ENCODE peak calls at places on chromosome 10, in ten cellular contexts. One of them, this sample, is unnamed.

GRCh38 chr10:99612167-99612831 is 7.9 kb downstream of the SLC25A28 start:
- DNase-seq in hepatocyte: peak; percentile 71
- DNase-seq in CD8-positive, alpha-beta memory T cell: peak; percentile 5
- DNase-seq in uterus: peak; percentile 26
- DNase-seq in midbrain: peak; percentile 70
- DNase-seq in DMS153: peak; percentile 18
- DNase-seq in GM20000: peak; percentile 70
- DNase-seq in B cell: peak; percentile 52
- DNase-seq in GM13977: peak; percentile 69
- DNase-seq in pons: peak; percentile 66
- DNase-seq in this sample: peak; percentile 77

GRCh38 chr10:117569610-117570395 is 27.3 kb downstream of the EMX2 start:
- DNase-seq in hepatocyte: no peak
- DNase-seq in CD8-positive, alpha-beta memory T cell: no peak
- DNase-seq in uterus: no peak
- DNase-seq in midbrain: no peak
- DNase-seq in DMS153: no peak
- DNase-seq in GM20000: no peak
- DNase-seq in B cell: no peak
- DNase-seq in GM13977: no peak
- DNase-seq in pons: no peak
- DNase-seq in this sample: no peak

GRCh38 chr10:104608076-104608828 is 32.8 kb upstream of the SORCS3 start:
- DNase-seq in hepatocyte: no peak
- DNase-seq in CD8-positive, alpha-beta memory T cell: no peak
- DNase-seq in uterus: no peak
- DNase-seq in midbrain: no peak
- DNase-seq in DMS153: no peak
- DNase-seq in GM20000: no peak
- DNase-seq in B cell: no peak
- DNase-seq in GM13977: no peak
- DNase-seq in pons: no peak
- DNase-seq in this sample: no peak

GRCh38 chr10:92894081-92894480 is 45.8 kb downstream of the EXOC6 start:
- DNase-seq in hepatocyte: no peak
- DNase-seq in CD8-positive, alpha-beta memory T cell: no peak
- DNase-seq in uterus: no peak
- DNase-seq in midbrain: no peak
- DNase-seq in DMS153: no peak
- DNase-seq in GM20000: no peak
- DNase-seq in B cell: no peak
- DNase-seq in GM13977: no peak
- DNase-seq in pons: no peak
- DNase-seq in this sample: no peak

GRCh38 chr10:67785098-67785497 is 52.9 kb downstream of the DNAJC12 start:
- DNase-seq in hepatocyte: no peak
- DNase-seq in CD8-positive, alpha-beta memory T cell: no peak
- DNase-seq in uterus: no peak
- DNase-seq in midbrain: no peak
- DNase-seq in DMS153: peak; percentile 64
- DNase-seq in GM20000: no peak
- DNase-seq in B cell: no peak
- DNase-seq in GM13977: no peak
- DNase-seq in pons: no peak
- DNase-seq in this sample: no peak

GRCh38 chr10:100864981-100865380 is 47.8 kb upstream of the SLF2 start:
- DNase-seq in hepatocyte: no peak
- DNase-seq in CD8-positive, alpha-beta memory T cell: no peak
- DNase-seq in uterus: no peak
- DNase-seq in midbrain: no peak
- DNase-seq in DMS153: no peak
- DNase-seq in GM20000: no peak
- DNase-seq in B cell: no peak
- DNase-seq in GM13977: no peak
- DNase-seq in pons: no peak
- DNase-seq in this sample: no peak

GRCh38 chr10:60414877-60415585 is 25.4 kb upstream of the ANK3 start:
- DNase-seq in hepatocyte: peak; percentile 26
- DNase-seq in CD8-positive, alpha-beta memory T cell: no peak
- DNase-seq in uterus: no peak
- DNase-seq in midbrain: no peak
- DNase-seq in DMS153: no peak
- DNase-seq in GM20000: no peak
- DNase-seq in B cell: no peak
- DNase-seq in GM13977: no peak
- DNase-seq in pons: no peak
- DNase-seq in this sample: peak; percentile 27

GRCh38 chr10:111820471-111820870 is 363.1 kb downstream of the GPAM start:
- DNase-seq in hepatocyte: no peak
- DNase-seq in CD8-positive, alpha-beta memory T cell: no peak
- DNase-seq in uterus: no peak
- DNase-seq in midbrain: no peak
- DNase-seq in DMS153: no peak
- DNase-seq in GM20000: no peak
- DNase-seq in B cell: no peak
- DNase-seq in GM13977: no peak
- DNase-seq in pons: no peak
- DNase-seq in this sample: no peak

GRCh38 chr10:3648179-3648975 is 136.6 kb downstream of the KLF6 start:
- DNase-seq in hepatocyte: no peak
- DNase-seq in CD8-positive, alpha-beta memory T cell: no peak
- DNase-seq in uterus: no peak
- DNase-seq in midbrain: peak; percentile 1
- DNase-seq in DMS153: no peak
- DNase-seq in GM20000: no peak
- DNase-seq in B cell: no peak
- DNase-seq in GM13977: no peak
- DNase-seq in pons: no peak
- DNase-seq in this sample: no peak

GRCh38 chr10:74825033-74825370 is 1.4 kb upstream of the KAT6B start:
- DNase-seq in hepatocyte: peak; percentile 48
- DNase-seq in CD8-positive, alpha-beta memory T cell: no peak
- DNase-seq in uterus: peak; percentile 46
- DNase-seq in midbrain: peak; percentile 53
- DNase-seq in DMS153: no peak
- DNase-seq in GM20000: no peak
- DNase-seq in B cell: peak; percentile 50
- DNase-seq in GM13977: no peak
- DNase-seq in pons: no peak
- DNase-seq in this sample: peak; percentile 31

GRCh38 chr10:73889014-73889413 is 14.7 kb upstream of the CAMK2G start:
- DNase-seq in hepatocyte: peak; percentile 45
- DNase-seq in CD8-positive, alpha-beta memory T cell: no peak
- DNase-seq in uterus: no peak
- DNase-seq in midbrain: no peak
- DNase-seq in DMS153: peak; percentile 95
- DNase-seq in GM20000: no peak
- DNase-seq in B cell: peak; percentile 46
- DNase-seq in GM13977: peak; percentile 30
- DNase-seq in pons: peak; percentile 72
- DNase-seq in this sample: peak; percentile 55

GRCh38 chr10:110410329-110411046 is 87.2 kb upstream of the DUSP5 start:
- DNase-seq in hepatocyte: peak; percentile 82
- DNase-seq in CD8-positive, alpha-beta memory T cell: no peak
- DNase-seq in uterus: peak; percentile 63
- DNase-seq in midbrain: no peak
- DNase-seq in DMS153: no peak
- DNase-seq in GM20000: no peak
- DNase-seq in B cell: no peak
- DNase-seq in GM13977: no peak
- DNase-seq in pons: no peak
- DNase-seq in this sample: peak; percentile 96

GRCh38 chr10:1754506-1755177 is 17.3 kb upstream of the ADARB2 start:
- DNase-seq in hepatocyte: no peak
- DNase-seq in CD8-positive, alpha-beta memory T cell: no peak
- DNase-seq in uterus: no peak
- DNase-seq in midbrain: peak; percentile 82
- DNase-seq in DMS153: no peak
- DNase-seq in GM20000: no peak
- DNase-seq in B cell: no peak
- DNase-seq in GM13977: no peak
- DNase-seq in pons: peak; percentile 91
- DNase-seq in this sample: no peak

GRCh38 chr10:7411671-7412481 is 1.0 kb upstream of the SFMBT2 start:
- DNase-seq in hepatocyte: peak; percentile 10
- DNase-seq in CD8-positive, alpha-beta memory T cell: no peak
- DNase-seq in uterus: no peak
- DNase-seq in midbrain: no peak
- DNase-seq in DMS153: no peak
- DNase-seq in GM20000: peak; percentile 26
- DNase-seq in B cell: no peak
- DNase-seq in GM13977: no peak
- DNase-seq in pons: no peak
- DNase-seq in this sample: no peak

GRCh38 chr10:130430852-130431704 is 294.9 kb downstream of the GLRX3 start:
- DNase-seq in hepatocyte: no peak
- DNase-seq in CD8-positive, alpha-beta memory T cell: no peak
- DNase-seq in uterus: no peak
- DNase-seq in midbrain: no peak
- DNase-seq in DMS153: no peak
- DNase-seq in GM20000: no peak
- DNase-seq in B cell: no peak
- DNase-seq in GM13977: no peak
- DNase-seq in pons: no peak
- DNase-seq in this sample: no peak

GRCh38 chr10:87608756-87609155 is 50.9 kb upstream of the PAPSS2 start:
- DNase-seq in hepatocyte: peak; percentile 37
- DNase-seq in CD8-positive, alpha-beta memory T cell: no peak
- DNase-seq in uterus: no peak
- DNase-seq in midbrain: no peak
- DNase-seq in DMS153: no peak
- DNase-seq in GM20000: no peak
- DNase-seq in B cell: no peak
- DNase-seq in GM13977: no peak
- DNase-seq in pons: no peak
- DNase-seq in this sample: no peak

This sample was measured in A549.